ENCODE peak calls at places on chromosome 17, in nine cellular contexts. D is stimulated activated CD4-positive, alpha-beta T cell treated with anti-CD3 and anti-CD28 coated beads, Interleukin-12 subunit alpha, Interleukin-12 subunit beta, amount 100 ng/mL, for 4 hours; N is mucosa of gallbladder; Q is germinal center; E is left cardiac atrium; C is activated CD4-positive, CD25-positive, alpha-beta regulatory T cell treated with anti-CD3 and anti-CD28 coated beads, Interleukin-2, amount 50 U/mL, for 16 hours; A is BE2C; M is AG09309; Y is mesendoderm. J is an unnamed sample.
A peak's percentile ranks its signal among the peaks of the same experiment; 100 is the strongest.

GRCh38 chr17:80949451-80950421 is 41.9 kb upstream of the CHMP6 start:
- DNase-seq in D (no peak), N (no peak), Q (no peak), E (peak; percentile 13), C (no peak), A (peak; percentile 53), M (no peak), Y (peak; percentile 30), J (peak; percentile 39)

GRCh38 chr17:65261152-65261551 is 124.0 kb downstream of the RGS9 start:
- DNase-seq in D (no peak), N (no peak), Q (no peak), E (no peak), C (no peak), A (no peak), M (no peak), Y (peak; percentile 39), J (peak; percentile 28)

GRCh38 chr17:32876414-32877163 is at the start of gene MYO1D:
- DNase-seq in D (peak; percentile 68), N (peak; percentile 55), Q (peak; percentile 49), E (peak; percentile 60), C (peak; percentile 30), A (peak; percentile 6), M (no peak), Y (peak; percentile 77), J (peak; percentile 66)

GRCh38 chr17:61416540-61417363 is 17.1 kb downstream of the TBX2 start:
- DNase-seq in D (peak; percentile 60), N (peak; percentile 86), Q (peak; percentile 81), E (peak; percentile 92), C (no peak), A (peak; percentile 94), M (no peak), Y (peak; percentile 95), J (peak; percentile 97)

GRCh38 chr17:11608396-11608795 is 10.1 kb downstream of the DNAH9 start:
- DNase-seq in D (no peak), N (peak; percentile 87), Q (no peak), E (peak; percentile 61), C (no peak), A (no peak), M (no peak), Y (no peak), J (no peak)

GRCh38 chr17:57868007-57868774 is 18.3 kb upstream of the MRPS23 start:
- DNase-seq in D (no peak), N (peak; percentile 59), Q (peak; percentile 80), E (peak; percentile 86), C (no peak), A (peak; percentile 83), M (peak; percentile 62), Y (peak; percentile 93), J (peak; percentile 88)

GRCh38 chr17:14201087-14201486 is 35.6 kb downstream of the CDRT15 start:
- DNase-seq in D (no peak), N (no peak), Q (no peak), E (no peak), C (no peak), A (no peak), M (no peak), Y (no peak), J (no peak)

GRCh38 chr17:76120658-76121008 is 17.0 kb upstream of the EXOC7 start:
- DNase-seq in D (no peak), N (no peak), Q (no peak), E (no peak), C (no peak), A (no peak), M (no peak), Y (no peak), J (peak; percentile 23)

GRCh38 chr17:73787036-73787720 is 142.9 kb upstream of the SDK2 start:
- DNase-seq in D (no peak), N (no peak), Q (no peak), E (no peak), C (no peak), A (no peak), M (no peak), Y (peak; percentile 13), J (peak; percentile 70)

GRCh38 chr17:34378664-34379101 is 15.7 kb upstream of the CCL1 start:
- DNase-seq in D (no peak), N (no peak), Q (peak; percentile 72), E (no peak), C (no peak), A (no peak), M (no peak), Y (no peak), J (no peak)